ENCODE peak calls at places on chromosomes 7 and 10, in nine cellular contexts. One of them, this sample, is unnamed.

GRCh38 chr10:81007872-81008271 is 470.2 kb downstream of the SH2D4B start:
- DNase-seq in Daoy: no peak
- DNase-seq in stimulated activated CD4-positive, alpha-beta T cell treated with anti-CD3 and anti-CD28 coated beads, TNF-alpha, amount 100 ng/mL, for 4 hours: no peak
- DNase-seq in fibroblast of mammary gland: no peak
- DNase-seq in hypothalamus: no peak
- DNase-seq in iPS-NIHi11: no peak
- DNase-seq in HS-5: no peak
- DNase-seq in H4: no peak
- DNase-seq in posterior vena cava: no peak
- DNase-seq in this sample: no peak

GRCh38 chr10:77164616-77165311 is 472.8 kb downstream of the KCNMA1 start:
- DNase-seq in Daoy: no peak
- DNase-seq in fibroblast of mammary gland: peak
- DNase-seq in H4: no peak
- DNase-seq in hypothalamus: no peak
- DNase-seq in iPS-NIHi11: no peak
- DNase-seq in HS-5: peak
- DNase-seq in posterior vena cava: no peak
- DNase-seq in stimulated activated CD4-positive, alpha-beta T cell treated with anti-CD3 and anti-CD28 coated beads, TNF-alpha, amount 100 ng/mL, for 4 hours: no peak
- DNase-seq in this sample: no peak

GRCh38 chr10:104371753-104372152 is 18.1 kb downstream of the CFAP58 start:
- DNase-seq in hypothalamus: no peak
- DNase-seq in H4: no peak
- DNase-seq in iPS-NIHi11: no peak
- DNase-seq in HS-5: no peak
- DNase-seq in fibroblast of mammary gland: no peak
- DNase-seq in Daoy: no peak
- DNase-seq in posterior vena cava: no peak
- DNase-seq in stimulated activated CD4-positive, alpha-beta T cell treated with anti-CD3 and anti-CD28 coated beads, TNF-alpha, amount 100 ng/mL, for 4 hours: no peak
- DNase-seq in this sample: no peak

GRCh38 chr10:129968937-129969527 is 5.0 kb upstream of the EBF3 start:
- DNase-seq in posterior vena cava: peak
- DNase-seq in iPS-NIHi11: peak
- DNase-seq in hypothalamus: no peak
- DNase-seq in HS-5: no peak
- DNase-seq in Daoy: peak
- DNase-seq in fibroblast of mammary gland: peak
- DNase-seq in stimulated activated CD4-positive, alpha-beta T cell treated with anti-CD3 and anti-CD28 coated beads, TNF-alpha, amount 100 ng/mL, for 4 hours: no peak
- DNase-seq in H4: peak
- DNase-seq in this sample: peak

GRCh38 chr10:119270893-119271361 is 63.6 kb downstream of the GRK5 start:
- DNase-seq in H4: peak
- DNase-seq in Daoy: no peak
- DNase-seq in posterior vena cava: peak
- DNase-seq in HS-5: no peak
- DNase-seq in stimulated activated CD4-positive, alpha-beta T cell treated with anti-CD3 and anti-CD28 coated beads, TNF-alpha, amount 100 ng/mL, for 4 hours: no peak
- DNase-seq in iPS-NIHi11: no peak
- DNase-seq in fibroblast of mammary gland: no peak
- DNase-seq in hypothalamus: no peak
- DNase-seq in this sample: no peak

GRCh38 chr7:25384820-25385560 is 156.7 kb upstream of the NPVF start:
- DNase-seq in stimulated activated CD4-positive, alpha-beta T cell treated with anti-CD3 and anti-CD28 coated beads, TNF-alpha, amount 100 ng/mL, for 4 hours: no peak
- DNase-seq in fibroblast of mammary gland: no peak
- DNase-seq in posterior vena cava: no peak
- DNase-seq in H4: no peak
- DNase-seq in iPS-NIHi11: no peak
- DNase-seq in HS-5: no peak
- DNase-seq in Daoy: no peak
- DNase-seq in hypothalamus: no peak
- DNase-seq in this sample: no peak

GRCh38 chr10:90920986-90921643 is at the start of gene ANKRD1:
- DNase-seq in Daoy: peak
- DNase-seq in iPS-NIHi11: peak
- DNase-seq in H4: peak
- DNase-seq in stimulated activated CD4-positive, alpha-beta T cell treated with anti-CD3 and anti-CD28 coated beads, TNF-alpha, amount 100 ng/mL, for 4 hours: no peak
- DNase-seq in fibroblast of mammary gland: peak
- DNase-seq in HS-5: peak
- DNase-seq in posterior vena cava: no peak
- DNase-seq in hypothalamus: no peak
- DNase-seq in this sample: peak

GRCh38 chr7:122463631-122464030 is 159.1 kb upstream of the FEZF1 start:
- DNase-seq in fibroblast of mammary gland: no peak
- DNase-seq in stimulated activated CD4-positive, alpha-beta T cell treated with anti-CD3 and anti-CD28 coated beads, TNF-alpha, amount 100 ng/mL, for 4 hours: no peak
- DNase-seq in hypothalamus: no peak
- DNase-seq in posterior vena cava: no peak
- DNase-seq in Daoy: no peak
- DNase-seq in H4: no peak
- DNase-seq in iPS-NIHi11: no peak
- DNase-seq in HS-5: no peak
- DNase-seq in this sample: no peak

GRCh38 chr7:7736671-7737070 is 18.3 kb upstream of the RPA3 start:
- DNase-seq in iPS-NIHi11: peak
- DNase-seq in posterior vena cava: no peak
- DNase-seq in hypothalamus: no peak
- DNase-seq in Daoy: no peak
- DNase-seq in fibroblast of mammary gland: no peak
- DNase-seq in stimulated activated CD4-positive, alpha-beta T cell treated with anti-CD3 and anti-CD28 coated beads, TNF-alpha, amount 100 ng/mL, for 4 hours: no peak
- DNase-seq in H4: no peak
- DNase-seq in HS-5: no peak
- DNase-seq in this sample: no peak

GRCh38 chr10:69410487-69410886 is 6.2 kb downstream of the TACR2 start:
- DNase-seq in hypothalamus: no peak
- DNase-seq in stimulated activated CD4-positive, alpha-beta T cell treated with anti-CD3 and anti-CD28 coated beads, TNF-alpha, amount 100 ng/mL, for 4 hours: no peak
- DNase-seq in H4: no peak
- DNase-seq in HS-5: no peak
- DNase-seq in fibroblast of mammary gland: no peak
- DNase-seq in posterior vena cava: peak
- DNase-seq in Daoy: no peak
- DNase-seq in iPS-NIHi11: no peak
- DNase-seq in this sample: no peak

GRCh38 chr7:151244871-151245346 is 3.6 kb downstream of the SMARCD3 start:
- DNase-seq in iPS-NIHi11: no peak
- DNase-seq in stimulated activated CD4-positive, alpha-beta T cell treated with anti-CD3 and anti-CD28 coated beads, TNF-alpha, amount 100 ng/mL, for 4 hours: no peak
- DNase-seq in H4: no peak
- DNase-seq in HS-5: no peak
- DNase-seq in fibroblast of mammary gland: no peak
- DNase-seq in hypothalamus: no peak
- DNase-seq in posterior vena cava: peak
- DNase-seq in Daoy: no peak
- DNase-seq in this sample: no peak

GRCh38 chr7:37908221-37908788 is 8.3 kb downstream of the SFRP4 start:
- DNase-seq in HS-5: peak
- DNase-seq in H4: peak
- DNase-seq in stimulated activated CD4-positive, alpha-beta T cell treated with anti-CD3 and anti-CD28 coated beads, TNF-alpha, amount 100 ng/mL, for 4 hours: no peak
- DNase-seq in iPS-NIHi11: no peak
- DNase-seq in posterior vena cava: no peak
- DNase-seq in Daoy: peak
- DNase-seq in fibroblast of mammary gland: peak
- DNase-seq in hypothalamus: no peak
- DNase-seq in this sample: no peak

GRCh38 chr10:92880233-92880861 is 32.0 kb downstream of the EXOC6 start:
- DNase-seq in H4: peak
- DNase-seq in Daoy: no peak
- DNase-seq in iPS-NIHi11: peak
- DNase-seq in hypothalamus: no peak
- DNase-seq in HS-5: no peak
- DNase-seq in stimulated activated CD4-positive, alpha-beta T cell treated with anti-CD3 and anti-CD28 coated beads, TNF-alpha, amount 100 ng/mL, for 4 hours: no peak
- DNase-seq in fibroblast of mammary gland: peak
- DNase-seq in posterior vena cava: no peak
- DNase-seq in this sample: peak

GRCh38 chr10:111822661-111823060 is 360.9 kb downstream of the GPAM start:
- DNase-seq in HS-5: no peak
- DNase-seq in Daoy: no peak
- DNase-seq in hypothalamus: no peak
- DNase-seq in posterior vena cava: no peak
- DNase-seq in H4: no peak
- DNase-seq in stimulated activated CD4-positive, alpha-beta T cell treated with anti-CD3 and anti-CD28 coated beads, TNF-alpha, amount 100 ng/mL, for 4 hours: no peak
- DNase-seq in fibroblast of mammary gland: no peak
- DNase-seq in iPS-NIHi11: no peak
- DNase-seq in this sample: no peak

GRCh38 chr7:36264123-36264916 is 111.3 kb downstream of the EEPD1 start:
- DNase-seq in H4: no peak
- DNase-seq in stimulated activated CD4-positive, alpha-beta T cell treated with anti-CD3 and anti-CD28 coated beads, TNF-alpha, amount 100 ng/mL, for 4 hours: no peak
- DNase-seq in Daoy: no peak
- DNase-seq in posterior vena cava: no peak
- DNase-seq in hypothalamus: no peak
- DNase-seq in HS-5: no peak
- DNase-seq in iPS-NIHi11: no peak
- DNase-seq in fibroblast of mammary gland: peak
- DNase-seq in this sample: no peak

GRCh38 chr7:149714910-149715471 is 58.4 kb downstream of the ZNF467 start:
- DNase-seq in H4: no peak
- DNase-seq in Daoy: no peak
- DNase-seq in hypothalamus: no peak
- DNase-seq in iPS-NIHi11: no peak
- DNase-seq in HS-5: no peak
- DNase-seq in posterior vena cava: peak
- DNase-seq in stimulated activated CD4-positive, alpha-beta T cell treated with anti-CD3 and anti-CD28 coated beads, TNF-alpha, amount 100 ng/mL, for 4 hours: peak
- DNase-seq in fibroblast of mammary gland: no peak
- DNase-seq in this sample: no peak

GRCh38 chr7:27442446-27442845 is 199.8 kb downstream of the EVX1 start:
- DNase-seq in posterior vena cava: no peak
- DNase-seq in Daoy: peak
- DNase-seq in HS-5: peak
- DNase-seq in fibroblast of mammary gland: peak
- DNase-seq in hypothalamus: no peak
- DNase-seq in stimulated activated CD4-positive, alpha-beta T cell treated with anti-CD3 and anti-CD28 coated beads, TNF-alpha, amount 100 ng/mL, for 4 hours: no peak
- DNase-seq in H4: no peak
- DNase-seq in iPS-NIHi11: no peak
- DNase-seq in this sample: no peak

GRCh38 chr7:41832936-41833335 is 130.0 kb upstream of the INHBA start:
- DNase-seq in posterior vena cava: no peak
- DNase-seq in iPS-NIHi11: peak
- DNase-seq in hypothalamus: no peak
- DNase-seq in HS-5: no peak
- DNase-seq in H4: no peak
- DNase-seq in fibroblast of mammary gland: peak
- DNase-seq in stimulated activated CD4-positive, alpha-beta T cell treated with anti-CD3 and anti-CD28 coated beads, TNF-alpha, amount 100 ng/mL, for 4 hours: no peak
- DNase-seq in Daoy: peak
- DNase-seq in this sample: no peak

GRCh38 chr7:31782411-31782991 is 95.5 kb downstream of the PPP1R17 start:
- DNase-seq in iPS-NIHi11: peak
- DNase-seq in Daoy: peak
- DNase-seq in H4: peak
- DNase-seq in posterior vena cava: no peak
- DNase-seq in hypothalamus: no peak
- DNase-seq in HS-5: peak
- DNase-seq in fibroblast of mammary gland: peak
- DNase-seq in stimulated activated CD4-positive, alpha-beta T cell treated with anti-CD3 and anti-CD28 coated beads, TNF-alpha, amount 100 ng/mL, for 4 hours: no peak
- DNase-seq in this sample: peak

GRCh38 chr10:48253970-48254657 is 20.4 kb downstream of the FRMPD2 start:
- DNase-seq in posterior vena cava: no peak
- DNase-seq in Daoy: peak
- DNase-seq in fibroblast of mammary gland: peak
- DNase-seq in HS-5: peak
- DNase-seq in hypothalamus: no peak
- DNase-seq in H4: peak
- DNase-seq in iPS-NIHi11: no peak
- DNase-seq in stimulated activated CD4-positive, alpha-beta T cell treated with anti-CD3 and anti-CD28 coated beads, TNF-alpha, amount 100 ng/mL, for 4 hours: no peak
- DNase-seq in this sample: peak

GRCh38 chr10:34656676-34657075 is 158.4 kb downstream of the PARD3 start:
- DNase-seq in iPS-NIHi11: no peak
- DNase-seq in HS-5: no peak
- DNase-seq in stimulated activated CD4-positive, alpha-beta T cell treated with anti-CD3 and anti-CD28 coated beads, TNF-alpha, amount 100 ng/mL, for 4 hours: no peak
- DNase-seq in Daoy: no peak
- DNase-seq in posterior vena cava: no peak
- DNase-seq in H4: no peak
- DNase-seq in fibroblast of mammary gland: no peak
- DNase-seq in hypothalamus: no peak
- DNase-seq in this sample: no peak

GRCh38 chr7:140161047-140161446 is 15.7 kb downstream of the KDM7A start:
- DNase-seq in stimulated activated CD4-positive, alpha-beta T cell treated with anti-CD3 and anti-CD28 coated beads, TNF-alpha, amount 100 ng/mL, for 4 hours: no peak
- DNase-seq in H4: no peak
- DNase-seq in hypothalamus: no peak
- DNase-seq in HS-5: no peak
- DNase-seq in Daoy: no peak
- DNase-seq in iPS-NIHi11: no peak
- DNase-seq in fibroblast of mammary gland: no peak
- DNase-seq in posterior vena cava: no peak
- DNase-seq in this sample: no peak

GRCh38 chr7:17929647-17930395 is 10.5 kb downstream of the SNX13 start:
- DNase-seq in iPS-NIHi11: no peak
- DNase-seq in hypothalamus: no peak
- DNase-seq in fibroblast of mammary gland: no peak
- DNase-seq in Daoy: no peak
- DNase-seq in HS-5: no peak
- DNase-seq in H4: no peak
- DNase-seq in stimulated activated CD4-positive, alpha-beta T cell treated with anti-CD3 and anti-CD28 coated beads, TNF-alpha, amount 100 ng/mL, for 4 hours: no peak
- DNase-seq in posterior vena cava: no peak
- DNase-seq in this sample: no peak

GRCh38 chr7:57250801-57251200 is 118.6 kb upstream of the ZNF479 start:
- DNase-seq in Daoy: no peak
- DNase-seq in H4: no peak
- DNase-seq in hypothalamus: no peak
- DNase-seq in HS-5: no peak
- DNase-seq in stimulated activated CD4-positive, alpha-beta T cell treated with anti-CD3 and anti-CD28 coated beads, TNF-alpha, amount 100 ng/mL, for 4 hours: no peak
- DNase-seq in fibroblast of mammary gland: no peak
- DNase-seq in posterior vena cava: no peak
- DNase-seq in iPS-NIHi11: no peak
- DNase-seq in this sample: no peak

GRCh38 chr10:21260060-21260792 is 265.3 kb downstream of the SKIDA1 start:
- DNase-seq in fibroblast of mammary gland: peak
- DNase-seq in posterior vena cava: peak
- DNase-seq in hypothalamus: no peak
- DNase-seq in H4: no peak
- DNase-seq in stimulated activated CD4-positive, alpha-beta T cell treated with anti-CD3 and anti-CD28 coated beads, TNF-alpha, amount 100 ng/mL, for 4 hours: no peak
- DNase-seq in Daoy: no peak
- DNase-seq in iPS-NIHi11: no peak
- DNase-seq in HS-5: no peak
- DNase-seq in this sample: no peak

GRCh38 chr10:83612050-83612449 is 527.3 kb upstream of the GHITM start:
- DNase-seq in Daoy: no peak
- DNase-seq in hypothalamus: no peak
- DNase-seq in fibroblast of mammary gland: peak
- DNase-seq in HS-5: peak
- DNase-seq in iPS-NIHi11: no peak
- DNase-seq in stimulated activated CD4-positive, alpha-beta T cell treated with anti-CD3 and anti-CD28 coated beads, TNF-alpha, amount 100 ng/mL, for 4 hours: no peak
- DNase-seq in H4: peak
- DNase-seq in posterior vena cava: no peak
- DNase-seq in this sample: peak

GRCh38 chr10:124341768-124342135 is 77.0 kb downstream of the OAT start:
- DNase-seq in hypothalamus: no peak
- DNase-seq in fibroblast of mammary gland: no peak
- DNase-seq in HS-5: no peak
- DNase-seq in H4: no peak
- DNase-seq in stimulated activated CD4-positive, alpha-beta T cell treated with anti-CD3 and anti-CD28 coated beads, TNF-alpha, amount 100 ng/mL, for 4 hours: no peak
- DNase-seq in iPS-NIHi11: no peak
- DNase-seq in Daoy: no peak
- DNase-seq in posterior vena cava: no peak
- DNase-seq in this sample: no peak

GRCh38 chr10:19169684-19170083 is 121.1 kb downstream of the MALRD1 start:
- DNase-seq in hypothalamus: no peak
- DNase-seq in Daoy: no peak
- DNase-seq in posterior vena cava: no peak
- DNase-seq in fibroblast of mammary gland: no peak
- DNase-seq in HS-5: no peak
- DNase-seq in H4: peak
- DNase-seq in stimulated activated CD4-positive, alpha-beta T cell treated with anti-CD3 and anti-CD28 coated beads, TNF-alpha, amount 100 ng/mL, for 4 hours: no peak
- DNase-seq in iPS-NIHi11: no peak
- DNase-seq in this sample: no peak

GRCh38 chr10:76248781-76249180 is 817.4 kb downstream of the LRMDA start:
- DNase-seq in fibroblast of mammary gland: no peak
- DNase-seq in hypothalamus: no peak
- DNase-seq in Daoy: no peak
- DNase-seq in iPS-NIHi11: no peak
- DNase-seq in H4: no peak
- DNase-seq in stimulated activated CD4-positive, alpha-beta T cell treated with anti-CD3 and anti-CD28 coated beads, TNF-alpha, amount 100 ng/mL, for 4 hours: no peak
- DNase-seq in posterior vena cava: no peak
- DNase-seq in HS-5: no peak
- DNase-seq in this sample: no peak

GRCh38 chr7:128103498-128104108 is 72.4 kb upstream of the LRRC4 start:
- DNase-seq in stimulated activated CD4-positive, alpha-beta T cell treated with anti-CD3 and anti-CD28 coated beads, TNF-alpha, amount 100 ng/mL, for 4 hours: no peak
- DNase-seq in Daoy: peak
- DNase-seq in hypothalamus: no peak
- DNase-seq in iPS-NIHi11: peak
- DNase-seq in H4: no peak
- DNase-seq in fibroblast of mammary gland: peak
- DNase-seq in HS-5: no peak
- DNase-seq in posterior vena cava: no peak
- DNase-seq in this sample: peak

GRCh38 chr7:1925973-1926907 is 256.2 kb downstream of the ELFN1 start:
- DNase-seq in hypothalamus: no peak
- DNase-seq in iPS-NIHi11: no peak
- DNase-seq in stimulated activated CD4-positive, alpha-beta T cell treated with anti-CD3 and anti-CD28 coated beads, TNF-alpha, amount 100 ng/mL, for 4 hours: no peak
- DNase-seq in H4: no peak
- DNase-seq in fibroblast of mammary gland: no peak
- DNase-seq in Daoy: no peak
- DNase-seq in posterior vena cava: no peak
- DNase-seq in HS-5: no peak
- DNase-seq in this sample: peak

This sample was measured in dermis blood vessel endothelial cell.